ENCODE peak calls at places on chromosome 7, in four cellular contexts. B is adipocyte, D is fibroblast of the conjunctiva, L is endothelial cell. F is an unnamed sample.

GRCh38 chr7:2013381-2014311 is 219.1 kb downstream of the MAD1L1 start:
- DNase-seq in B (no peak), L (no peak), D (no peak), F (no peak)

GRCh38 chr7:132359746-132360145 is 216.5 kb downstream of the PLXNA4 start:
- DNase-seq in L (no peak), D (no peak), B (no peak), F (no peak)

GRCh38 chr7:131231381-131232220 is 96.1 kb upstream of the MKLN1 start:
- DNase-seq in L (no peak), B (peak; percentile 60), D (peak; percentile 53), F (peak; percentile 84)

GRCh38 chr7:100632951-100633717 is 8.2 kb downstream of the TFR2 start:
- DNase-seq in L (peak; percentile 50), B (peak; percentile 77), D (no peak), F (peak; percentile 87)

GRCh38 chr7:134731616-134732015 is 47.8 kb upstream of the CALD1 start:
- DNase-seq in L (no peak), D (no peak), B (no peak), F (no peak)

GRCh38 chr7:117639966-117640365 is 160.1 kb downstream of the CFTR start:
- DNase-seq in B (no peak), D (no peak), L (no peak), F (no peak)

GRCh38 chr7:1357601-1358271 is 101.5 kb downstream of the MICALL2 start:
- DNase-seq in D (no peak), B (no peak), L (no peak), F (no peak)

GRCh38 chr7:29988391-29989256 is 977 bp downstream of the SCRN1 start:
- DNase-seq in B (peak; percentile 75), L (peak; percentile 33), D (peak; percentile 56), F (peak; percentile 92)

GRCh38 chr7:111744501-111745155 is 182.3 kb upstream of the IMMP2L start:
- DNase-seq in L (no peak), D (peak; percentile 38), B (peak; percentile 10), F (no peak)

GRCh38 chr7:90312745-90313144 is 8.4 kb downstream of the FAM237B start:
- DNase-seq in D (no peak), B (peak; percentile 6), L (no peak), F (peak; percentile 18)

GRCh38 chr7:137592232-137592896 is 248.8 kb upstream of the PTN start:
- DNase-seq in D (peak; percentile 69), L (peak; percentile 70), B (peak; percentile 91), F (peak; percentile 56)

GRCh38 chr7:92714767-92715166 is 121.6 kb downstream of the CDK6 start:
- DNase-seq in L (no peak), D (no peak), B (no peak), F (no peak)

GRCh38 chr7:81839708-81840359 is 70.0 kb upstream of the HGF start:
- DNase-seq in D (no peak), L (no peak), B (no peak), F (peak; percentile 72)

GRCh38 chr7:100367251-100367620 is 6.1 kb upstream of the PILRA start:
- DNase-seq in B (no peak), L (no peak), D (no peak), F (no peak)

GRCh38 chr7:19665399-19666008 is 43.3 kb downstream of the POLR1F start:
- DNase-seq in B (peak; percentile 78), L (no peak), D (peak; percentile 18), F (peak; percentile 33)

GRCh38 chr7:4993471-4993870 is 34.5 kb upstream of the MMD2 start:
- DNase-seq in B (no peak), D (no peak), L (no peak), F (no peak)

GRCh38 chr7:95901006-95901405 is 128.7 kb downstream of the DYNC1I1 start:
- DNase-seq in D (no peak), B (no peak), L (no peak), F (no peak)

GRCh38 chr7:46059308-46060020 is 138.4 kb upstream of the IGFBP3 start:
- DNase-seq in L (no peak), B (no peak), D (no peak), F (no peak)